ENCODE peak calls at places on chromosome 21, in four cellular contexts. E, H, M and P are unnamed samples.

GRCh38 chr21:20306836-20307235 is 691.4 kb upstream of the NCAM2 start:
- DNase-seq in E (no peak), H (no peak), M (no peak), P (no peak)

GRCh38 chr21:29102791-29103257 is 27.6 kb upstream of the MAP3K7CL start:
- DNase-seq in H (no peak), E (no peak), M (peak), P (no peak)

GRCh38 chr21:39637197-39637970 is 24.6 kb downstream of the B3GALT5 start:
- DNase-seq in E (no peak), H (no peak), M (no peak), P (no peak)

GRCh38 chr21:42356680-42357079 is 5.9 kb upstream of the TFF2 start:
- DNase-seq in M (no peak), E (no peak), H (no peak), P (no peak)

GRCh38 chr21:45382698-45383000 is 22.3 kb upstream of the COL18A1 start:
- DNase-seq in E (no peak), H (no peak), M (no peak), P (no peak)

GRCh38 chr21:42587036-42587435 is 66.4 kb upstream of the PDE9A start:
- DNase-seq in E (no peak), M (no peak), H (no peak), P (no peak)

GRCh38 chr21:17461014-17461413 is 51.8 kb upstream of the CXADR start:
- DNase-seq in M (peak), H (no peak), E (no peak), P (no peak)

GRCh38 chr21:44051462-44051941 is 39.4 kb downstream of the TRAPPC10 start:
- DNase-seq in H (no peak), E (peak), M (no peak), P (no peak)

GRCh38 chr21:38376693-38377092 is 119.9 kb downstream of the KCNJ15 start:
- DNase-seq in E (no peak), M (no peak), H (no peak), P (peak)

GRCh38 chr21:43190544-43191340 is 21.9 kb downstream of the CRYAA start:
- DNase-seq in H (no peak), M (no peak), E (no peak), P (no peak)

GRCh38 chr21:32929633-32930038 is 96.1 kb upstream of the OLIG2 start:
- DNase-seq in M (no peak), E (no peak), H (peak), P (no peak)

GRCh38 chr21:14487490-14488432 is 58.4 kb downstream of the SAMSN1 start:
- DNase-seq in E (no peak), H (no peak), M (no peak), P (no peak)

GRCh38 chr21:40054403-40054802 is 187.2 kb downstream of the PCP4 start:
- DNase-seq in M (no peak), E (no peak), H (no peak), P (no peak)

GRCh38 chr21:26067836-26068401 is 102.7 kb downstream of the APP start:
- DNase-seq in H (no peak), M (no peak), E (no peak), P (no peak)

GRCh38 chr21:44793269-44794030 is 8.2 kb downstream of the UBE2G2 start:
- DNase-seq in M (peak), E (peak), H (peak), P (peak)

GRCh38 chr21:45228171-45228641 is 59.5 kb downstream of the POFUT2 start:
- DNase-seq in E (no peak), M (peak), H (no peak), P (no peak)